ENCODE peak calls at places on chromosomes 1 and 21, in eight cellular contexts. F is esophagus muscularis mucosa, U is gastrocnemius medialis, L is OCI-LY7, P is GM06990, Z is AG09309, D is cardiac fibroblast, C is A549. J is an unnamed sample.

GRCh38 chr1:201126832-201127754 is at the start of gene ASCL5:
- DNase-seq in C (peak), F (no peak), U (peak), P (no peak), L (no peak), Z (no peak), D (peak), J (no peak)

GRCh38 chr21:35216966-35217365 is 167.9 kb upstream of the RUNX1 start:
- DNase-seq in F (no peak), P (no peak), C (no peak), D (no peak), Z (no peak), U (no peak), L (no peak), J (no peak)

GRCh38 chr1:112906155-112906698 is 49.8 kb downstream of the SLC16A1 start:
- DNase-seq in U (no peak), P (no peak), Z (no peak), C (no peak), D (peak), L (no peak), F (no peak), J (no peak)

GRCh38 chr1:30718636-30719405 is 4.6 kb downstream of the MATN1 start:
- DNase-seq in D (peak), P (peak), L (peak), C (peak), U (peak), Z (peak), F (peak), J (peak)

GRCh38 chr1:97340951-97341350 is 579.9 kb downstream of the DPYD start:
- DNase-seq in L (no peak), C (no peak), P (no peak), U (no peak), Z (peak), D (peak), F (no peak), J (peak)

GRCh38 chr1:211348547-211348946 is 21.9 kb downstream of the TRAF5 start:
- DNase-seq in C (no peak), D (no peak), F (no peak), U (no peak), Z (no peak), P (no peak), L (no peak), J (no peak)

GRCh38 chr1:20834780-20835179 is 47.7 kb upstream of the HP1BP3 start:
- DNase-seq in Z (no peak), P (no peak), U (no peak), L (no peak), C (no peak), F (no peak), D (no peak), J (no peak)

GRCh38 chr1:224497714-224498573 is 63.3 kb upstream of the WDR26 start:
- DNase-seq in F (no peak), P (peak), U (no peak), Z (no peak), L (peak), C (peak), D (peak), J (peak)

GRCh38 chr1:208192989-208193388 is 51.2 kb downstream of the PLXNA2 start:
- DNase-seq in Z (no peak), P (no peak), F (no peak), U (peak), L (no peak), D (peak), C (no peak), J (peak)

GRCh38 chr1:189654906-189655305 is 822.8 kb downstream of the BRINP3 start:
- DNase-seq in L (no peak), Z (no peak), U (no peak), P (no peak), D (no peak), C (peak), F (no peak), J (peak)

GRCh38 chr1:179121159-179121938 is 39.5 kb downstream of the TOR3A start:
- DNase-seq in C (peak), Z (peak), L (peak), U (no peak), P (no peak), F (no peak), D (peak), J (peak)

GRCh38 chr1:93171549-93172050 is 8.6 kb downstream of the TMED5 start:
- DNase-seq in C (no peak), P (no peak), U (no peak), F (no peak), D (no peak), Z (no peak), L (no peak), J (no peak)

DNA sequence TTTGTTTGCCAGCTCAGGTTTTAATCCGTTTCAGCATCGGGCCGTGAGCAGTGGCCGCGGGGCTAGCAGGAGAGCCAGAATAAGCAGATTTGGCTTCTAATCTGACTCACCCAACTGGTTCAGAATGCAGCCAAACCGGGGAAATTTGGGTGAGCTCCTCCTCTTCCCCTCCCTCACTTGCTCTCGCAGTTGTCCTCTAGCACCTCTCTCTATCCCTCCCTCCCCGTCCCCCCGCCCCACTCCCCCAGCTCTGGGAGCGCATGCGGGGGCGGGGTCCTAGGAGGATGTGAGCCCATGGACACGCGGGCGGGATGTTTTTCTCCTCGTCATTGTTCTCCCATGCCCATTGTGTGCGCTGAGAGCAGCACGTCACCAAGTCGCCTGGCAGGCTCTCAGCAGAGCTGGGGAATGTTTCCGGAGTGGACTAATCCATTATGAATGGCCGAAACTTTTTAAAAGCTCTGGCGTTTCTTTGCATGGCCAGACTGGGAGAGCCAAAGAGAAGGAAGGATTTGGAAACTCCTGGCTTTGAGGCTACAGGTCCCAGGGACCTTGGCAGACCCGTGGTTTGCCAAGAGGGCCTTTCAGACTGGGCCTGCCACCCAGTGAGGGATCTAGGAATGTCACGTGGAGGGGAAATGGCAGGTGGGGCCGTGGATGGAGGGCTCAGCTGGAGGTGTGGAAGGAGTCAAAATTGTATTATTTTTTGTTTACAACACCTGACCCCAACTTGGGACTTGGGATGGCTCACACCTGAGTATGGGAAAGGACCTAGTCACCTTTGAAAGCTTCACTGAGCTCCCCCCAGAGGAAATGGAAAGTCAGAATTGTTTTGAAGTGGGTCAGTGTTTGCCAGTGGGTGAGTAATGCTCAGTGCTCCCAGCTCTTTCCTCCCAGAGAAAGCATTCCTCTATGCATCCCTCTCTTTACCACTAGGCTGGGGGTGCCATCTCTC is 39.2 kb downstream of the CDK18 start:
- DNase-seq in D (peak), C (peak), F (no peak), P (no peak), L (no peak), Z (peak), U (peak), J (peak)
- H3K4me3 ChIP-seq in D (peak), C (peak), F (peak), P (no peak), L (no peak), Z (peak), U (peak), J (peak)

DNA sequence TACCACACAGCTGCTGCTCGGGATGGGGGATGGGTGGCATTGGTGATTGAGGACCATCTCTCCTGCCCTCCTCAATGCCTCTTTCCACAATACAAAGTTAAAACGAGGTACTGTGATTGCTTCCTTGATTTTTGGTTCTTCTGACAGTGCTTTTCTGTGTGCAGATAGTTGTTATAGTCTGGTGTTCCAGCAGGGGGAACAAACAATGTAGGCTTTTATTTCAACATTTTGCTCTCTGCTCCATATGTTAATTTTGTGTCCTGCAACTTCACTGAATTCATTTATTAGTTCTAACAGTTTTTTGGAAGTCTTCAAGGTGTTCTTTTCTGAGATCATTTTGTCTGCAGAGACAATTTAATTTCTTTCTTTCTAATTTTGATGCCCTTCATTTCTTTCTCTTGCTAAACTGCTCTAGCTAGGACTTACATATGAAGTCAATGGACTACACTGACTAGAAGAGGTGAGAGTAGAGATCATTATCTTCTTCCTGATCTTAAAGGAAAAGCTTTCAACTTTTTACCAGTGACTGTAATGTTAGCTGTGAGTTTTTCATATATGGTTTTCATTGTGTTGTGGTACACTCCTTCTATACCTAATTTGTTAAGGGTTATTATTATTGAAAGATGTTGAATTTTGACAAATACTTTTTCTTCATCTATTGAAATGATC is 45.4 kb downstream of the TNFSF18 start:
- DNase-seq in F (no peak), L (no peak), C (no peak), Z (no peak), U (no peak), D (no peak), P (no peak), J (peak)
- TF ChIP-seq CTCF in F (no peak), L (peak), C (no peak), Z (no peak), U (no peak), D (peak), P (no peak), J (peak)

GRCh38 chr1:7703321-7704213 is 67.5 kb upstream of the VAMP3 start:
- DNase-seq in C (no peak), Z (no peak), L (no peak), F (no peak), P (no peak), U (no peak), D (no peak), J (no peak)
- H3K4me3 ChIP-seq in C (peak), Z (no peak), L (no peak), F (peak), P (no peak), U (no peak), D (no peak), J (no peak)

DNA sequence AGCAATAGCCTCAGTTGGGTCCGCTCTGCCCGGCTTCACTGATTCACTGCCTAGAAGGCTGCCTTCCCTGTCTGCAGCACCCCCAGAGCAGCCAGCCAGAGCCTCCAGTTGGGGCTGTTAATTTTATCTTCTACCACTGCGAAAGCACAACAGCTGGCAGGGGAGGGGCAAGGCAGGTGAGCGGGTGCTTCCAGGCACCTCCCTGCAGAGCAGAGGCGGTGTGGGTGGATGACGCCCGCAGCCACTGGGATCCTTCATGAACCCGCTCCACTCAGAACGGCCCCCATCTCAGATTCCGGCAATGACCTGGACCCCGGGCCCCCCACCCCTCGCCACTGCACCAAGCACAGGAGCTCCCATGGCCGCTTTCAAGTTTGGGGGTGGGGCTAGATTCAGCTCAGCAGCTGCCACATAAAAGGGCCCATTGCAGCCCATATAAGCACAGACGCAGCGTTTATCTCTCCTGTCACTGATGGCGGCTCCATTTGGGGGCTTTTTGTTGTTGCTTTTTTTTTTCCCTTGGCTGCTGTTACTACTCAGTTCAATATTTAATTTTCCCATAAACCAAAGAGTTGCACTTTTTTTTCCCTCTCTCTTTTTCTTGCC is 128.0 kb upstream of the KLHDC7A start:
- DNase-seq in U (no peak), P (no peak), Z (no peak), F (no peak), C (no peak), D (no peak), L (no peak), J (no peak)
- TF ChIP-seq CTCF in U (no peak), P (no peak), Z (no peak), F (no peak), C (no peak), D (no peak), L (no peak), J (no peak)